ENCODE peak calls at places on chromosome 22, in four cellular contexts. One of them, this sample, is unnamed.

GRCh38 chr22:20571531-20572007 is 64.2 kb downstream of the MED15 start:
- DNase-seq in GM12878: no peak
- DNase-seq in HepG2: peak; percentile 16
- DNase-seq in K562: peak; percentile 91
- DNase-seq in this sample: peak; percentile 74

GRCh38 chr22:37244114-37244921 is at the start of gene RAC2:
- DNase-seq in HepG2: no peak
- DNase-seq in GM12878: no peak
- DNase-seq in K562: peak; percentile 91
- DNase-seq in this sample: no peak

GRCh38 chr22:26453812-26454500 is 24.9 kb downstream of the ASPHD2 start:
- DNase-seq in HepG2: no peak
- DNase-seq in K562: no peak
- DNase-seq in GM12878: no peak
- DNase-seq in this sample: no peak

GRCh38 chr22:22984967-22985366 is 85.4 kb upstream of the GNAZ start:
- DNase-seq in K562: no peak
- DNase-seq in HepG2: no peak
- DNase-seq in GM12878: no peak
- DNase-seq in this sample: no peak

GRCh38 chr22:38504731-38505594 is 1.1 kb downstream of the DDX17 start:
- DNase-seq in HepG2: peak; percentile 53
- DNase-seq in GM12878: no peak
- DNase-seq in K562: peak; percentile 83
- DNase-seq in this sample: peak; percentile 42

GRCh38 chr22:26892401-26893033 is 235.1 kb downstream of the MIAT start:
- DNase-seq in K562: no peak
- DNase-seq in HepG2: no peak
- DNase-seq in GM12878: no peak
- DNase-seq in this sample: no peak

GRCh38 chr22:20741634-20742581 is 32.0 kb upstream of the SERPIND1 start:
- DNase-seq in K562: peak; percentile 87
- DNase-seq in HepG2: peak; percentile 44
- DNase-seq in GM12878: no peak
- DNase-seq in this sample: peak; percentile 64

GRCh38 chr22:25853078-25853477 is 111.1 kb downstream of the MYO18B start:
- DNase-seq in GM12878: no peak
- DNase-seq in K562: peak; percentile 7
- DNase-seq in HepG2: no peak
- DNase-seq in this sample: no peak

GRCh38 chr22:48585916-48586798 is 1241.5 kb downstream of the BRD1 start:
- DNase-seq in HepG2: no peak
- DNase-seq in GM12878: no peak
- DNase-seq in K562: no peak
- DNase-seq in this sample: no peak

GRCh38 chr22:36069368-36069767 is 40.7 kb upstream of the RBFOX2 start:
- DNase-seq in K562: no peak
- DNase-seq in GM12878: no peak
- DNase-seq in HepG2: no peak
- DNase-seq in this sample: no peak

GRCh38 chr22:17368727-17369552 is at the start of gene CECR2:
- DNase-seq in HepG2: no peak
- DNase-seq in K562: peak; percentile 17
- DNase-seq in GM12878: peak; percentile 7
- DNase-seq in this sample: peak; percentile 82

GRCh38 chr22:33576205-33576604 is 344.1 kb downstream of the LARGE1 start:
- DNase-seq in HepG2: no peak
- DNase-seq in GM12878: no peak
- DNase-seq in K562: no peak
- DNase-seq in this sample: no peak

GRCh38 chr22:33903012-33903411 is 17.3 kb downstream of the LARGE1 start:
- DNase-seq in GM12878: no peak
- DNase-seq in HepG2: no peak
- DNase-seq in K562: no peak
- DNase-seq in this sample: no peak

GRCh38 chr22:36925388-36926290 is 12.2 kb downstream of the CSF2RB start:
- DNase-seq in GM12878: no peak
- DNase-seq in HepG2: no peak
- DNase-seq in K562: no peak
- DNase-seq in this sample: no peak

GRCh38 chr22:30861688-30862552 is 106.7 kb downstream of the MORC2 start:
- DNase-seq in K562: no peak
- DNase-seq in HepG2: no peak
- DNase-seq in GM12878: no peak
- DNase-seq in this sample: peak; percentile 6

GRCh38 chr22:45499746-45500145 is 2.9 kb upstream of the FBLN1 start:
- DNase-seq in HepG2: no peak
- DNase-seq in GM12878: no peak
- DNase-seq in K562: no peak
- DNase-seq in this sample: no peak

GRCh38 chr22:36160499-36160942 is at the start of gene APOL3:
- DNase-seq in K562: no peak
- DNase-seq in HepG2: no peak
- DNase-seq in GM12878: peak; percentile 60
- DNase-seq in this sample: no peak

GRCh38 chr22:37213218-37213855 is 1.1 kb upstream of the SSTR3 start:
- DNase-seq in HepG2: no peak
- DNase-seq in K562: no peak
- DNase-seq in GM12878: no peak
- DNase-seq in this sample: no peak

GRCh38 chr22:39013923-39014722 is at the start of gene APOBEC3C:
- DNase-seq in GM12878: peak; percentile 79
- DNase-seq in K562: peak; percentile 94
- DNase-seq in HepG2: peak; percentile 75
- DNase-seq in this sample: peak; percentile 58

GRCh38 chr22:38570841-38571364 is 920 bp upstream of the DMC1 start:
- DNase-seq in K562: peak; percentile 41
- DNase-seq in GM12878: no peak
- DNase-seq in HepG2: no peak
- DNase-seq in this sample: peak; percentile 41

GRCh38 chr22:21760640-21761039 is 25.0 kb upstream of the YPEL1 start:
- DNase-seq in K562: no peak
- DNase-seq in HepG2: no peak
- DNase-seq in GM12878: no peak
- DNase-seq in this sample: no peak

GRCh38 chr22:31715157-31715778 is 34.7 kb downstream of the PRR14L start:
- DNase-seq in HepG2: no peak
- DNase-seq in K562: no peak
- DNase-seq in GM12878: no peak
- DNase-seq in this sample: no peak

GRCh38 chr22:39283312-39284141 is 35.9 kb downstream of the RPL3 start:
- DNase-seq in HepG2: peak; percentile 86
- DNase-seq in GM12878: no peak
- DNase-seq in K562: peak; percentile 96
- DNase-seq in this sample: no peak

GRCh38 chr22:40237241-40237640 is 59.5 kb downstream of the TNRC6B start:
- DNase-seq in GM12878: peak; percentile 41
- DNase-seq in K562: no peak
- DNase-seq in HepG2: no peak
- DNase-seq in this sample: no peak

GRCh38 chr22:48588881-48589450 is 1238.7 kb downstream of the BRD1 start:
- DNase-seq in GM12878: no peak
- DNase-seq in K562: no peak
- DNase-seq in HepG2: no peak
- DNase-seq in this sample: no peak

GRCh38 chr22:42693763-42694683 is 26.6 kb downstream of the A4GALT start:
- DNase-seq in GM12878: no peak
- DNase-seq in HepG2: no peak
- DNase-seq in K562: no peak
- DNase-seq in this sample: no peak

GRCh38 chr22:48662476-48663150 is 1165.1 kb downstream of the BRD1 start:
- DNase-seq in K562: no peak
- DNase-seq in HepG2: no peak
- DNase-seq in GM12878: no peak
- DNase-seq in this sample: no peak

GRCh38 chr22:39448205-39449054 is 8.4 kb upstream of the MGAT3 start:
- DNase-seq in K562: peak; percentile 28
- DNase-seq in GM12878: no peak
- DNase-seq in HepG2: no peak
- DNase-seq in this sample: no peak

GRCh38 chr22:37547249-37547741 is 13.0 kb upstream of the CDC42EP1 start:
- DNase-seq in HepG2: no peak
- DNase-seq in GM12878: no peak
- DNase-seq in K562: no peak
- DNase-seq in this sample: no peak

GRCh38 chr22:20545681-20546521 is 38.5 kb downstream of the MED15 start:
- DNase-seq in HepG2: no peak
- DNase-seq in K562: peak; percentile 91
- DNase-seq in GM12878: no peak
- DNase-seq in this sample: no peak

GRCh38 chr22:33400891-33401290 is 342.7 kb upstream of the SYN3 start:
- DNase-seq in K562: no peak
- DNase-seq in GM12878: no peak
- DNase-seq in HepG2: no peak
- DNase-seq in this sample: no peak

GRCh38 chr22:36838119-36839030 is 21.5 kb upstream of the PVALB start:
- DNase-seq in K562: no peak
- DNase-seq in GM12878: no peak
- DNase-seq in HepG2: no peak
- DNase-seq in this sample: no peak

GRCh38 chr22:28920757-28921584 is 37.6 kb downstream of the ZNRF3 start:
- DNase-seq in GM12878: peak; percentile 52
- DNase-seq in HepG2: peak; percentile 97
- DNase-seq in K562: no peak
- DNase-seq in this sample: no peak

GRCh38 chr22:27990879-27991278 is 71.8 kb upstream of the PITPNB start:
- DNase-seq in HepG2: peak; percentile 63
- DNase-seq in GM12878: no peak
- DNase-seq in K562: peak; percentile 65
- DNase-seq in this sample: peak; percentile 89

GRCh38 chr22:20591295-20591645 is 83.9 kb downstream of the MED15 start:
- DNase-seq in K562: no peak
- DNase-seq in GM12878: no peak
- DNase-seq in HepG2: no peak
- DNase-seq in this sample: no peak

GRCh38 chr22:39388261-39389011 is 11.1 kb upstream of the TAB1 start:
- DNase-seq in K562: peak; percentile 90
- DNase-seq in GM12878: no peak
- DNase-seq in HepG2: peak; percentile 80
- DNase-seq in this sample: peak; percentile 100

GRCh38 chr22:38035530-38035885 is 21.7 kb upstream of the PICK1 start:
- DNase-seq in GM12878: no peak
- DNase-seq in K562: no peak
- DNase-seq in HepG2: no peak
- DNase-seq in this sample: no peak

GRCh38 chr22:41668971-41669911 is 19.4 kb downstream of the SNU13 start:
- DNase-seq in HepG2: no peak
- DNase-seq in K562: no peak
- DNase-seq in GM12878: no peak
- DNase-seq in this sample: no peak
- TF ChIP-seq TARDBP in HepG2: no peak
- TF ChIP-seq TARDBP in K562: no peak
- TF ChIP-seq TARDBP in GM12878: no peak
- TF ChIP-seq TARDBP in this sample: no peak

GRCh38 chr22:19063581-19064353 is 58.4 kb downstream of the DGCR2 start:
- DNase-seq in HepG2: no peak
- DNase-seq in K562: no peak
- DNase-seq in GM12878: no peak
- DNase-seq in this sample: no peak
- TF ChIP-seq SP1 in HepG2: no peak
- TF ChIP-seq SP1 in K562: no peak
- TF ChIP-seq SP1 in GM12878: no peak
- TF ChIP-seq SP1 in this sample: no peak

GRCh38 chr22:24141586-24141985 is 39.7 kb upstream of the SUSD2 start:
- DNase-seq in GM12878: no peak
- DNase-seq in K562: no peak
- DNase-seq in HepG2: no peak
- DNase-seq in this sample: no peak
- TF ChIP-seq FOXK2 in GM12878: no peak
- TF ChIP-seq FOXK2 in K562: no peak
- TF ChIP-seq FOXK2 in HepG2: no peak
- TF ChIP-seq FOXK2 in this sample: no peak

GRCh38 chr22:46626911-46627805 is 7.0 kb downstream of the GRAMD4 start:
- DNase-seq in HepG2: no peak
- DNase-seq in K562: peak; percentile 33
- DNase-seq in GM12878: no peak
- DNase-seq in this sample: no peak
- TF ChIP-seq TARDBP in HepG2: no peak
- TF ChIP-seq TARDBP in K562: no peak
- TF ChIP-seq TARDBP in GM12878: no peak
- TF ChIP-seq TARDBP in this sample: no peak

DNA sequence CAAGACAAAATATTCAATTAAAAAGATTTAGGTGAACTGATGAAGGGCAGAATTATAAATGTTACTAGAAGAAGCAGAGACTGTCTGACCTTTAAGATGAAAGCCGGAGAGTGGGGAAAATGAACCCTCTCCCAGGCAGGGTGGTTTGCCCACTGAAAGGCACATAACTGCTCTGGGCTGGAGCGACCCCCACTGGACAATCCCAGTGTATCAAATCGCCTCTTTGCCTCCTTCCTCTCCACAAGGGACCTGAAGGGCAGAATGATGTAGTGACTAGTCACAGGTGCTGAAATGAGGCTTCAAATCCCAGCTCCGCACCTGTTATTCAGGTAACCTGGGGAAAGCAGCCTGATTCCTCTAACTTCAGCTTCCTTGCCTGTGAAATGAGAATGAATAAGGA is 69.0 kb downstream of the EFCAB6 start:
- DNase-seq in GM12878: no peak
- DNase-seq in K562: peak; percentile 12
- DNase-seq in HepG2: no peak
- DNase-seq in this sample: peak; percentile 59
- TF ChIP-seq SP1 in GM12878: no peak
- TF ChIP-seq SP1 in K562: no peak
- TF ChIP-seq SP1 in HepG2: no peak
- TF ChIP-seq SP1 in this sample: no peak

DNA sequence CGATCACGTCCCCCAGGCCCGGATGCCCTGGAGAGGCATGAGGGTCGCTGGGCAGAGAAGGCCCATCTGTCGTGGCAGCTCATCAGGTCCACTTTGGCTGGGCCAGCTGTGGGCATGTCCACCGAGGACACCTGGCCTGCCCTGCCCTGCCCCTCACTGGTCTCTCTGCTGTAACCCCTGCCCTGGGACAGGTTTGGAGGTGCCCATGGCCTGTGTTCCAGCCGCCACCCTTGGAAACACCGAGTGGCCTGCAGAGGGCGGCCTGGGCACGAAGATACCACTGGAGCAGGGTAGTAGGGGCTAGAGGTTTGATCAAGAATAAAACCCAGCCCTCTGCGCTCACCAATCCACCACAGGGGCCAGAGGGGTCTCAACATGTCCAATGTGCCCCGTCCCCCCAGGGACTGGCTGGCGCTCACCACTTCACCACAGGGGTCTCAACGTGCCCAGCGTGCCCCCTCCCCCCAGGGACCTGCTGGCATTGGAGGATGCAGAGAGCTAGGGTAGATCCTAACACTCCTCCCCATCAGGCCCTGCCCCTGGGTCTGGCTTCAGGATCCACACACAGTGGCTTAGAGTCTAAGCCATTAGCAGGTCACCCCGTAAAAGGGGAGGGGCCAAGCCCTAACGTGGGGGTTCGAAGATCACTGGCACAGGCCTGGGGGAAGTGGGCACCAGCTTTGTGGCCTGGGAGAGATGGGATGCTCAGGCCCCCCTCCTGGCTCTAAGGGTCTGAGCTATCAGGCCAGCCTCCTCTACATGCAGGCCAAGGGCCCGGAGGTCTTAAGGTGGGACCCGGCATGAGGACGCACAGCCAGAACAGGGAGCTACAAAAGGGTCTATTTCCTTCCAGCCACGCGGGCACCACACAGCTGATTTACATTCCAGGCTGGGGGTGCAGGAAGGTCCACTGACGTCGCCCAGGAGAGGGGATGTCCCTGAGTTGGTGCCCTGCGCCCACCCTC is 1.3 kb upstream of the HDAC10 start:
- DNase-seq in GM12878: no peak
- DNase-seq in K562: no peak
- DNase-seq in HepG2: peak; percentile 39
- DNase-seq in this sample: peak; percentile 54
- TF ChIP-seq FOXK2 in GM12878: peak; percentile 56
- TF ChIP-seq FOXK2 in K562: no peak
- TF ChIP-seq FOXK2 in HepG2: no peak
- TF ChIP-seq FOXK2 in this sample: no peak

This sample was measured in HEK293T.